ENCODE peak calls at places on chromosomes 7 and 10, in ten cellular contexts. One of them, this sample, is unnamed.

GRCh38 chr10:97081621-97082235 is 104.0 kb downstream of the SLIT1 start:
- DNase-seq in dorsolateral prefrontal cortex: no peak
- DNase-seq in nephron progenitor cell: peak; percentile 93
- DNase-seq in activated CD8-positive, alpha-beta memory T cell treated with anti-CD3 and anti-CD28 coated beads for 48 hours: peak; percentile 37
- DNase-seq in right cardiac atrium: peak; percentile 48
- DNase-seq in effector CD4-positive, alpha-beta T cell: peak; percentile 42
- DNase-seq in Peyer's patch: no peak
- DNase-seq in globus pallidus: peak; percentile 23
- DNase-seq in activated T-cell treated with anti-CD3 and anti-CD28 coated beads for 4 hours: peak; percentile 12
- DNase-seq in heart left ventricle: peak; percentile 40
- DNase-seq in this sample: peak; percentile 76

GRCh38 chr10:77846718-77847311 is 79.7 kb downstream of the DLG5 start:
- DNase-seq in globus pallidus: peak; percentile 76
- DNase-seq in dorsolateral prefrontal cortex: peak; percentile 84
- DNase-seq in right cardiac atrium: peak; percentile 67
- DNase-seq in nephron progenitor cell: peak; percentile 89
- DNase-seq in effector CD4-positive, alpha-beta T cell: peak; percentile 51
- DNase-seq in activated CD8-positive, alpha-beta memory T cell treated with anti-CD3 and anti-CD28 coated beads for 48 hours: peak; percentile 29
- DNase-seq in activated T-cell treated with anti-CD3 and anti-CD28 coated beads for 4 hours: peak; percentile 40
- DNase-seq in heart left ventricle: peak; percentile 76
- DNase-seq in Peyer's patch: peak; percentile 87
- DNase-seq in this sample: peak; percentile 74

GRCh38 chr7:155669717-155670505 is 25.4 kb downstream of the RBM33 start:
- DNase-seq in heart left ventricle: no peak
- DNase-seq in dorsolateral prefrontal cortex: no peak
- DNase-seq in right cardiac atrium: no peak
- DNase-seq in nephron progenitor cell: no peak
- DNase-seq in globus pallidus: peak; percentile 37
- DNase-seq in effector CD4-positive, alpha-beta T cell: no peak
- DNase-seq in activated CD8-positive, alpha-beta memory T cell treated with anti-CD3 and anti-CD28 coated beads for 48 hours: no peak
- DNase-seq in Peyer's patch: no peak
- DNase-seq in activated T-cell treated with anti-CD3 and anti-CD28 coated beads for 4 hours: no peak
- DNase-seq in this sample: no peak

GRCh38 chr7:144834516-144835165 is 1.2 kb downstream of the TPK1 start:
- DNase-seq in activated CD8-positive, alpha-beta memory T cell treated with anti-CD3 and anti-CD28 coated beads for 48 hours: no peak
- DNase-seq in heart left ventricle: peak; percentile 29
- DNase-seq in activated T-cell treated with anti-CD3 and anti-CD28 coated beads for 4 hours: peak; percentile 31
- DNase-seq in Peyer's patch: no peak
- DNase-seq in right cardiac atrium: peak; percentile 29
- DNase-seq in effector CD4-positive, alpha-beta T cell: peak; percentile 30
- DNase-seq in nephron progenitor cell: no peak
- DNase-seq in globus pallidus: no peak
- DNase-seq in dorsolateral prefrontal cortex: peak; percentile 12
- DNase-seq in this sample: peak; percentile 53

GRCh38 chr10:110212119-110213006 is 5.0 kb downstream of the MXI1 start:
- DNase-seq in activated T-cell treated with anti-CD3 and anti-CD28 coated beads for 4 hours: no peak
- DNase-seq in globus pallidus: no peak
- DNase-seq in activated CD8-positive, alpha-beta memory T cell treated with anti-CD3 and anti-CD28 coated beads for 48 hours: no peak
- DNase-seq in dorsolateral prefrontal cortex: no peak
- DNase-seq in Peyer's patch: peak; percentile 70
- DNase-seq in right cardiac atrium: peak; percentile 35
- DNase-seq in nephron progenitor cell: no peak
- DNase-seq in heart left ventricle: peak; percentile 40
- DNase-seq in effector CD4-positive, alpha-beta T cell: peak; percentile 41
- DNase-seq in this sample: peak; percentile 73

GRCh38 chr10:110802551-110803238 is 69.0 kb upstream of the PDCD4 start:
- DNase-seq in Peyer's patch: no peak
- DNase-seq in effector CD4-positive, alpha-beta T cell: peak; percentile 26
- DNase-seq in dorsolateral prefrontal cortex: peak; percentile 58
- DNase-seq in nephron progenitor cell: no peak
- DNase-seq in globus pallidus: peak; percentile 65
- DNase-seq in activated CD8-positive, alpha-beta memory T cell treated with anti-CD3 and anti-CD28 coated beads for 48 hours: no peak
- DNase-seq in activated T-cell treated with anti-CD3 and anti-CD28 coated beads for 4 hours: no peak
- DNase-seq in right cardiac atrium: peak; percentile 58
- DNase-seq in heart left ventricle: peak; percentile 82
- DNase-seq in this sample: peak; percentile 67

GRCh38 chr7:80851896-80852476 is 66.9 kb downstream of the SEMA3C start:
- DNase-seq in activated T-cell treated with anti-CD3 and anti-CD28 coated beads for 4 hours: no peak
- DNase-seq in effector CD4-positive, alpha-beta T cell: no peak
- DNase-seq in nephron progenitor cell: no peak
- DNase-seq in dorsolateral prefrontal cortex: no peak
- DNase-seq in Peyer's patch: no peak
- DNase-seq in heart left ventricle: no peak
- DNase-seq in activated CD8-positive, alpha-beta memory T cell treated with anti-CD3 and anti-CD28 coated beads for 48 hours: no peak
- DNase-seq in globus pallidus: no peak
- DNase-seq in right cardiac atrium: no peak
- DNase-seq in this sample: no peak

GRCh38 chr10:60883187-60883586 is 60.8 kb downstream of the RHOBTB1 start:
- DNase-seq in heart left ventricle: peak; percentile 55
- DNase-seq in nephron progenitor cell: no peak
- DNase-seq in activated CD8-positive, alpha-beta memory T cell treated with anti-CD3 and anti-CD28 coated beads for 48 hours: no peak
- DNase-seq in effector CD4-positive, alpha-beta T cell: no peak
- DNase-seq in globus pallidus: no peak
- DNase-seq in right cardiac atrium: no peak
- DNase-seq in dorsolateral prefrontal cortex: no peak
- DNase-seq in Peyer's patch: no peak
- DNase-seq in activated T-cell treated with anti-CD3 and anti-CD28 coated beads for 4 hours: no peak
- DNase-seq in this sample: no peak

GRCh38 chr10:114635797-114636550 is 22.1 kb downstream of the ABLIM1 start:
- DNase-seq in activated T-cell treated with anti-CD3 and anti-CD28 coated beads for 4 hours: no peak
- DNase-seq in heart left ventricle: no peak
- DNase-seq in right cardiac atrium: no peak
- DNase-seq in nephron progenitor cell: no peak
- DNase-seq in Peyer's patch: no peak
- DNase-seq in activated CD8-positive, alpha-beta memory T cell treated with anti-CD3 and anti-CD28 coated beads for 48 hours: no peak
- DNase-seq in globus pallidus: no peak
- DNase-seq in dorsolateral prefrontal cortex: no peak
- DNase-seq in effector CD4-positive, alpha-beta T cell: no peak
- DNase-seq in this sample: no peak

GRCh38 chr10:6918305-6918704 is 338.2 kb upstream of the PRKCQ start:
- DNase-seq in globus pallidus: peak; percentile 44
- DNase-seq in dorsolateral prefrontal cortex: peak; percentile 60
- DNase-seq in nephron progenitor cell: peak; percentile 53
- DNase-seq in activated CD8-positive, alpha-beta memory T cell treated with anti-CD3 and anti-CD28 coated beads for 48 hours: peak; percentile 54
- DNase-seq in right cardiac atrium: no peak
- DNase-seq in Peyer's patch: no peak
- DNase-seq in effector CD4-positive, alpha-beta T cell: peak; percentile 54
- DNase-seq in activated T-cell treated with anti-CD3 and anti-CD28 coated beads for 4 hours: peak; percentile 73
- DNase-seq in heart left ventricle: no peak
- DNase-seq in this sample: peak; percentile 84

GRCh38 chr7:55774327-55775050 is 88.1 kb downstream of the SEPTIN14 start:
- DNase-seq in dorsolateral prefrontal cortex: peak; percentile 32
- DNase-seq in right cardiac atrium: no peak
- DNase-seq in activated CD8-positive, alpha-beta memory T cell treated with anti-CD3 and anti-CD28 coated beads for 48 hours: no peak
- DNase-seq in globus pallidus: peak; percentile 52
- DNase-seq in effector CD4-positive, alpha-beta T cell: no peak
- DNase-seq in heart left ventricle: no peak
- DNase-seq in activated T-cell treated with anti-CD3 and anti-CD28 coated beads for 4 hours: no peak
- DNase-seq in Peyer's patch: no peak
- DNase-seq in nephron progenitor cell: no peak
- DNase-seq in this sample: no peak

GRCh38 chr10:86376403-86376802 is 9.8 kb upstream of the GRID1 start:
- DNase-seq in effector CD4-positive, alpha-beta T cell: no peak
- DNase-seq in right cardiac atrium: no peak
- DNase-seq in nephron progenitor cell: no peak
- DNase-seq in dorsolateral prefrontal cortex: peak; percentile 9
- DNase-seq in activated T-cell treated with anti-CD3 and anti-CD28 coated beads for 4 hours: no peak
- DNase-seq in activated CD8-positive, alpha-beta memory T cell treated with anti-CD3 and anti-CD28 coated beads for 48 hours: no peak
- DNase-seq in heart left ventricle: no peak
- DNase-seq in globus pallidus: no peak
- DNase-seq in Peyer's patch: no peak
- DNase-seq in this sample: no peak

GRCh38 chr10:132180736-132181135 is 6.0 kb upstream of the DPYSL4 start:
- DNase-seq in activated T-cell treated with anti-CD3 and anti-CD28 coated beads for 4 hours: no peak
- DNase-seq in heart left ventricle: no peak
- DNase-seq in activated CD8-positive, alpha-beta memory T cell treated with anti-CD3 and anti-CD28 coated beads for 48 hours: no peak
- DNase-seq in right cardiac atrium: no peak
- DNase-seq in globus pallidus: no peak
- DNase-seq in effector CD4-positive, alpha-beta T cell: no peak
- DNase-seq in nephron progenitor cell: no peak
- DNase-seq in dorsolateral prefrontal cortex: no peak
- DNase-seq in Peyer's patch: no peak
- DNase-seq in this sample: no peak

GRCh38 chr10:125123363-125124113 is 36.8 kb downstream of the CTBP2 start:
- DNase-seq in globus pallidus: peak; percentile 65
- DNase-seq in nephron progenitor cell: no peak
- DNase-seq in heart left ventricle: peak; percentile 84
- DNase-seq in activated CD8-positive, alpha-beta memory T cell treated with anti-CD3 and anti-CD28 coated beads for 48 hours: no peak
- DNase-seq in Peyer's patch: peak; percentile 92
- DNase-seq in dorsolateral prefrontal cortex: peak; percentile 75
- DNase-seq in effector CD4-positive, alpha-beta T cell: no peak
- DNase-seq in right cardiac atrium: peak; percentile 90
- DNase-seq in activated T-cell treated with anti-CD3 and anti-CD28 coated beads for 4 hours: no peak
- DNase-seq in this sample: no peak

GRCh38 chr10:112649492-112650152 is 202.6 kb downstream of the VTI1A start:
- DNase-seq in Peyer's patch: no peak
- DNase-seq in activated CD8-positive, alpha-beta memory T cell treated with anti-CD3 and anti-CD28 coated beads for 48 hours: no peak
- DNase-seq in heart left ventricle: no peak
- DNase-seq in right cardiac atrium: no peak
- DNase-seq in globus pallidus: no peak
- DNase-seq in effector CD4-positive, alpha-beta T cell: no peak
- DNase-seq in dorsolateral prefrontal cortex: no peak
- DNase-seq in activated T-cell treated with anti-CD3 and anti-CD28 coated beads for 4 hours: no peak
- DNase-seq in nephron progenitor cell: no peak
- DNase-seq in this sample: no peak

GRCh38 chr7:21104124-21104500 is 317.4 kb upstream of the SP8 start:
- DNase-seq in Peyer's patch: no peak
- DNase-seq in heart left ventricle: no peak
- DNase-seq in effector CD4-positive, alpha-beta T cell: no peak
- DNase-seq in right cardiac atrium: no peak
- DNase-seq in activated T-cell treated with anti-CD3 and anti-CD28 coated beads for 4 hours: no peak
- DNase-seq in dorsolateral prefrontal cortex: no peak
- DNase-seq in globus pallidus: no peak
- DNase-seq in nephron progenitor cell: no peak
- DNase-seq in activated CD8-positive, alpha-beta memory T cell treated with anti-CD3 and anti-CD28 coated beads for 48 hours: no peak
- DNase-seq in this sample: no peak

GRCh38 chr10:88389456-88389855 is 193.7 kb downstream of the RNLS start:
- DNase-seq in activated T-cell treated with anti-CD3 and anti-CD28 coated beads for 4 hours: no peak
- DNase-seq in Peyer's patch: no peak
- DNase-seq in heart left ventricle: peak; percentile 40
- DNase-seq in dorsolateral prefrontal cortex: peak; percentile 19
- DNase-seq in effector CD4-positive, alpha-beta T cell: peak; percentile 15
- DNase-seq in right cardiac atrium: no peak
- DNase-seq in nephron progenitor cell: peak; percentile 9
- DNase-seq in globus pallidus: peak; percentile 47
- DNase-seq in activated CD8-positive, alpha-beta memory T cell treated with anti-CD3 and anti-CD28 coated beads for 48 hours: no peak
- DNase-seq in this sample: peak; percentile 65